ENCODE peak calls at places on chromosomes 16 and 17, in eight cellular contexts. Y, M, U, C, V, P, O and L are unnamed samples.

GRCh38 chr17:47850373-47850691 is 631 bp downstream of the SP6 start:
- DNase-seq in P (no peak), V (no peak), O (no peak), U (no peak), M (no peak), Y (no peak), C (no peak), L (no peak)

GRCh38 chr16:87860553-87861299 is 8.6 kb downstream of the SLC7A5 start:
- DNase-seq in U (no peak), Y (no peak), V (peak; percentile 80), P (no peak), M (no peak), C (no peak), O (peak; percentile 38), L (no peak)

GRCh38 chr17:27415090-27415795 is 41.0 kb upstream of the KSR1 start:
- DNase-seq in P (no peak), V (no peak), Y (no peak), M (no peak), C (no peak), O (no peak), U (no peak), L (no peak)

GRCh38 chr17:40490289-40490853 is 11.1 kb downstream of the TNS4 start:
- DNase-seq in V (peak; percentile 64), M (no peak), Y (peak; percentile 82), C (no peak), O (no peak), P (peak; percentile 27), U (peak; percentile 75), L (no peak)

GRCh38 chr17:63675607-63676539 is 24.1 kb downstream of the LIMD2 start:
- DNase-seq in U (peak; percentile 67), Y (peak; percentile 90), P (peak; percentile 84), M (peak; percentile 89), V (peak; percentile 89), C (peak; percentile 94), O (peak; percentile 99), L (peak; percentile 84)

GRCh38 chr17:31900877-31901276 is 631 bp downstream of the UTP6 start:
- DNase-seq in M (no peak), U (no peak), C (no peak), O (no peak), P (no peak), V (peak; percentile 25), Y (no peak), L (no peak)

GRCh38 chr17:42679492-42680330 is 1.9 kb downstream of the CCR10 start:
- DNase-seq in P (peak; percentile 79), O (peak; percentile 82), U (peak; percentile 82), Y (peak; percentile 73), V (peak; percentile 57), C (peak; percentile 86), M (peak; percentile 73), L (peak; percentile 85)

GRCh38 chr17:7716901-7717755 is at the start of gene DNAH2:
- DNase-seq in P (peak; percentile 82), U (peak; percentile 76), Y (peak; percentile 71), M (peak; percentile 85), C (peak; percentile 86), O (peak; percentile 81), V (peak; percentile 85), L (peak; percentile 82)

GRCh38 chr16:26905336-26905735 is 161.4 kb upstream of the C16orf82 start:
- DNase-seq in O (no peak), U (no peak), Y (no peak), V (no peak), P (no peak), C (no peak), M (no peak), L (no peak)

GRCh38 chr16:57603110-57604024 is 25.1 kb upstream of the ADGRG1 start:
- DNase-seq in M (no peak), P (no peak), O (no peak), V (no peak), Y (no peak), C (peak; percentile 47), U (no peak), L (peak; percentile 57)

GRCh38 chr16:50267151-50267631 is 840 bp downstream of the ADCY7 start:
- DNase-seq in C (no peak), M (no peak), P (no peak), Y (no peak), U (no peak), V (no peak), O (no peak), L (no peak)

GRCh38 chr17:74738051-74738996 is 1.3 kb downstream of the RAB37 start:
- DNase-seq in U (no peak), Y (no peak), O (no peak), V (no peak), P (no peak), C (no peak), M (no peak), L (no peak)

GRCh38 chr17:4394208-4395110 is 28.0 kb upstream of the UBE2G1 start:
- DNase-seq in P (no peak), V (no peak), U (no peak), Y (no peak), M (no peak), C (no peak), O (no peak), L (no peak)

GRCh38 chr17:4386406-4386805 is 19.9 kb upstream of the UBE2G1 start:
- DNase-seq in V (no peak), O (no peak), M (no peak), C (no peak), U (no peak), Y (no peak), P (no peak), L (no peak)

GRCh38 chr17:4393806-4394205 is 27.3 kb upstream of the UBE2G1 start:
- DNase-seq in C (no peak), P (no peak), V (no peak), O (no peak), M (no peak), Y (no peak), U (no peak), L (no peak)

DNA sequence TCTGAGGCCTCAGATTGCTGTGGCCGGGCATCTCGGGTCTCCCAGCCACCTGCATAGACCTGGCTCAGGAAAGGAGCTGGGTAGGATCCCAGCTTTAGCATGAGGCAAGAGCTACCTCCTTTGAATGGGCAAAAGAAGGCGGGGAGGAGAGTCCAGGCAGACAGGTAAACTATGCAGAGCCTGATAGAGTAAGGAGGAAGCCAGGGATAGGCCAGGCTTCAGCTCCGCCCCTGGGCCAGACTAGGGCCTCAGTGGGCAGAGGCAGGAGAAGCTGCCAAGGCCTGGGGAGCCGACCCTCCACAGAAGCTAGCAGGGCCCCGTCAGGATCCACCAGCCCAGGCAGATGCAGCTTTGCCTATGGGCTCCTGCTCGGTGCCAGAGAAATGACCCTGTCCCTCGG is 22.6 kb upstream of the UBE2G1 start:
- DNase-seq in M (no peak), V (no peak), O (no peak), C (no peak), U (no peak), P (no peak), Y (no peak), L (no peak)
- H3K27ac ChIP-seq in M (no peak overlapping the region), V (no peak overlapping the region), O (no peak overlapping the region), C (no peak overlapping the region), U (no peak overlapping the region), P (no peak overlapping the region), Y (no peak overlapping the region), L (no peak overlapping the region)

GRCh38 chr16:78288915-78289314 is 189.5 kb downstream of the WWOX start:
- DNase-seq in M (no peak), V (no peak), O (no peak), P (no peak), C (no peak), Y (no peak), U (no peak), L (no peak)

GRCh38 chr16:78290498-78291271 is 191.2 kb downstream of the WWOX start:
- DNase-seq in U (no peak), V (no peak), P (no peak), O (no peak), Y (no peak), M (no peak), C (no peak), L (no peak)

GRCh38 chr16:78291642-78292041 is 192.2 kb downstream of the WWOX start:
- DNase-seq in C (no peak), V (no peak), Y (no peak), M (no peak), U (peak; percentile 41), P (peak; percentile 21), O (no peak), L (no peak)

GRCh38 chr16:78289844-78290277 is 190.4 kb downstream of the WWOX start:
- DNase-seq in P (no peak), U (no peak), O (no peak), M (no peak), V (no peak), C (no peak), Y (no peak), L (no peak)

DNA sequence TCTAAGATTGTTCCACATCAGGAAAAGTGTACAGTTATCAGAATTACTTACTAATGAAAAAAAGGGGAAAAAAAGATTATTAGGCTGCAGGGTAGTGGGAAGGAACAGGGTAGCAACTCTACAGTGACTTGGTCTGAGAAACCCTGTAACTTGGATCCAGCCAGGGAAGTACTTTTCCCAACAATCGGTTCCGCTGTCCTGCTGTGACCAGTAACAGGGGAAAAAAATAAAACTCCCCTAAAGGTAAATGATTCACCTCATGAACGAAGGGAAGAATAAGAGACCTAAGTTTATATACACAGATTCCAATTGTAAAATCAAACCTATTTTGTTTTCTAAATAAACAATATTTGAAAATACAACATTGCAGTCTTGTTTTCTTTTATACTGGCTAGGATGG is 189.9 kb downstream of the WWOX start:
- DNase-seq in O (no peak), M (no peak), U (no peak), Y (no peak), P (no peak), C (no peak), V (no peak), L (no peak)
- H3K4me3 ChIP-seq in O (no peak overlapping the region), M (no peak overlapping the region), U (no peak overlapping the region), Y (no peak overlapping the region), P (no peak overlapping the region), C (no peak overlapping the region), V (no peak overlapping the region), L (peak overlapping the region; percentile 20)

DNA sequence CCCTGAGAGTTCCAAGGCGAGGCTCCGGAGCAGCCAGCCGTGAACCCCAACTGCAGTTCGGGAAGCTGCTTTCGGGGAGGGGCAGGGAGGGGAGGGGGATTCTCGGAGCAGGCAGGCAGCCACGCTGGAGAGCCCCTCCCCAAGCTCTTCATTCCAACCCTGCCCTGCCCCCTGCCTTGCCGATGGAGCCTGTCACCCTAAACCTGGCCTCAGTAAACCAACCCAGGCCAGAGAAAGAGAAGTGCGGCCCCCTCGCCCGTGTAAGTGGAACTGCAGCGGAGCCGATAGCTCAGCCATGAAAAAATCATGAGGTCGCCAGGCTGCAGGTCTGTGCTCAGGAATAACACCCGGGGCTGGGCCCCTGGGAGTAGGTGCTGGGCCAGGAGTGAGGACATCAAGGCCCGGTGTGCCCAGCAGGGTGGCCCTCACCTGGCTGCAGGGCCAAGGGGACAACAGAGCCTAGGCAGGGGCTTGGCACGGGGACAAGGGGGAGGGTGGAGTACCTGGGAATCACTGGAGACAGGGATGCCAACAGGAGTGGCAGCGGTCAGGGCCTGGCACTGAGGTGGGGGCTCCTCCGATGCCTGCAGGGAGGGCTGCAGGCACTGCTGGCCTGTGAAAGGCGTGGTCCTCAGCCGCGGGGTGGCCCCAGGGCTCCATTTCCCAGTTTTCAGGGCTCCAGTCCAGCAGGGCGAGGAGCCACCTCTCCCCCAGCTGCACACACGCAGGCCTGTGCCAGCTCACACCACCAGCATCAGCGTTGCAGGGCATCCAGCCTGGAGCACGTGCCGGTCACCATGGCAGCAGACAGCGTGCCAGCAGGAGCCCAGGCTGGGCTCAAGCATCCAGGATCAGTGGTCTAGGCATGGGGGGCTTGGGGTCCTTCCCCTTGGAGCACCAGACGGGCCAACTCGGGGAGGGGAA is 4.8 kb upstream of the FSCN2 start:
- DNase-seq in V (no peak), C (peak; percentile 78), U (no peak), Y (no peak), O (no peak), P (peak; percentile 37), M (no peak), L (no peak)
- TF ChIP-seq CTCF in V (peak; percentile 66), C (no peak), U (no peak), Y (no peak), O (peak; percentile 46), P (no peak), M (no peak), L (no peak)

GRCh38 chr16:67862623-67863583 is 9.9 kb upstream of the EDC4 start:
- DNase-seq in C (peak; percentile 95), Y (peak; percentile 91), P (peak; percentile 74), U (peak; percentile 61), M (no peak), O (no peak), V (peak; percentile 76), L (peak; percentile 93)
- H3K27ac ChIP-seq in C (peak overlapping the region; percentile 95), Y (peak overlapping the region; percentile 95), P (peak overlapping the region; percentile 79), U (peak overlapping the region; percentile 67), M (peak overlapping the region; percentile 81), O (no peak overlapping the region), V (peak overlapping the region; percentile 58), L (peak overlapping the region; percentile 90)